ENCODE peak calls at places on chromosomes 12 and 14, in four cellular contexts. Q is right lobe of liver, B is GM12864, W is HepG2. N is an unnamed sample.
A peak's percentile ranks its signal among the peaks of the same experiment; 100 is the strongest.

GRCh38 chr14:103056322-103057027 is 874 bp downstream of the CDC42BPB start:
- DNase-seq in Q (peak; percentile 82), W (no peak), B (no peak), N (no peak)

GRCh38 chr12:119208626-119209061 is 29.9 kb downstream of the HSPB8 start:
- DNase-seq in Q (no peak), W (peak; percentile 33), B (no peak), N (peak; percentile 96)

GRCh38 chr12:9730591-9730990 is 2.3 kb downstream of the CLECL1 start:
- DNase-seq in W (no peak), B (no peak), Q (no peak), N (no peak)

GRCh38 chr12:133037207-133038005 is at the start of gene ZNF84:
- DNase-seq in B (peak; percentile 97), W (peak; percentile 97), Q (peak; percentile 99), N (peak; percentile 95)

GRCh38 chr12:6249580-6249979 is 49.4 kb downstream of the CD9 start:
- DNase-seq in B (no peak), W (no peak), Q (no peak), N (no peak)

GRCh38 chr12:95836185-95836609 is 22.6 kb upstream of the SNRPF start:
- DNase-seq in B (no peak), W (no peak), Q (no peak), N (no peak)

GRCh38 chr12:95615735-95616134 is 64.5 kb upstream of the USP44 start:
- DNase-seq in Q (no peak), W (no peak), B (no peak), N (no peak)

GRCh38 chr12:85794551-85794950 is 41.7 kb downstream of the RASSF9 start:
- DNase-seq in Q (no peak), B (no peak), W (no peak), N (peak; percentile 55)

GRCh38 chr14:80485764-80486163 is 274.5 kb upstream of the DIO2 start:
- DNase-seq in W (no peak), Q (no peak), B (no peak), N (no peak)

GRCh38 chr12:126343352-126343751 is 1278.1 kb downstream of the AACS start:
- DNase-seq in W (no peak), Q (no peak), B (no peak), N (no peak)

GRCh38 chr14:90500665-90501370 is 104.0 kb downstream of the CALM1 start:
- DNase-seq in B (no peak), Q (no peak), W (peak; percentile 46), N (no peak)

GRCh38 chr12:57133013-57133569 is 4.8 kb downstream of the LRP1 start:
- DNase-seq in Q (no peak), B (no peak), W (no peak), N (no peak)

GRCh38 chr14:80136358-80136757 is 74.9 kb downstream of the DIO2 start:
- DNase-seq in Q (no peak), B (no peak), W (no peak), N (no peak)

GRCh38 chr12:48105321-48105866 is 485 bp downstream of the SENP1 start:
- DNase-seq in B (no peak), W (no peak), Q (no peak), N (no peak)

GRCh38 chr12:127127887-127128286 is 1139.1 kb upstream of the TMEM132C start:
- DNase-seq in Q (peak; percentile 91), W (no peak), B (no peak), N (no peak)

GRCh38 chr14:31934767-31935266 is 142.3 kb upstream of the ARHGAP5 start:
- DNase-seq in B (no peak), Q (peak; percentile 54), W (peak; percentile 90), N (no peak)

GRCh38 chr14:102928412-102929348 is 6.2 kb downstream of the AMN start:
- DNase-seq in Q (no peak), B (no peak), W (no peak), N (no peak)

GRCh38 chr12:27969901-27970390 is 2.6 kb downstream of the PTHLH start:
- DNase-seq in B (peak; percentile 55), W (peak; percentile 38), Q (no peak), N (peak; percentile 39)

GRCh38 chr12:59972941-59973340 is 377.1 kb downstream of the SLC16A7 start:
- DNase-seq in W (peak; percentile 12), Q (no peak), B (no peak), N (no peak)

GRCh38 chr12:54471793-54472192 is 1.6 kb downstream of the GTSF1 start:
- DNase-seq in Q (no peak), B (no peak), W (no peak), N (no peak)

GRCh38 chr14:67738740-67739504 is 37.2 kb downstream of the RDH12 start:
- DNase-seq in W (peak; percentile 94), Q (peak; percentile 81), B (no peak), N (peak; percentile 17)

GRCh38 chr12:52250048-52250990 is 17.3 kb downstream of the KRT7 start:
- DNase-seq in B (no peak), W (no peak), Q (no peak), N (no peak)

GRCh38 chr12:29562167-29562776 is 64.8 kb upstream of the OVCH1 start:
- DNase-seq in W (no peak), B (no peak), Q (no peak), N (peak; percentile 13)

GRCh38 chr12:43336962-43337555 is 214.9 kb downstream of the ADAMTS20 start:
- DNase-seq in W (no peak), B (no peak), Q (no peak), N (no peak)

GRCh38 chr12:132661972-132662371 is 25.2 kb downstream of the POLE start:
- DNase-seq in B (no peak), W (no peak), Q (no peak), N (no peak)

GRCh38 chr14:33404054-33404453 is 465.4 kb downstream of the NPAS3 start:
- DNase-seq in B (no peak), W (no peak), Q (no peak), N (peak; percentile 82)

DNA sequence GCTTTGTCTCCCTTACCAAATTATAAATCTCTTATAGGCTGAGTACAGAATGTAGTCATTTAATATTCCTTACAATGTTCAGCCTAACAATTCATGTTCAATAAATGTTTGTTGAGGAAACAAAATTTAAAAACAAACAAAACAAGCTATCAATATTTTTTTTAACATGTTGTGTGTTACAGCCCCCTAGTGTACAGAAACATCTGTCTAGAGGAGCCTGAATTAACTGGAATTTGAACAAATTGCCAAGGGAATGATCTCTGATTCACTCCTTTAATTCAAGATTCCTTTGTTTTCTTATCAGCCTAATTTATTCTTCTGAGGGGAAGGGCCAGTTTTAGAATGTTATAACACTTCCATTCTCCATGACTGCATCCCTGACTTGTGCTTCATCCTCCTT is 127.1 kb downstream of the CMAS start:
- DNase-seq in B (no peak), Q (no peak), W (no peak), N (no peak)
- TF ChIP-seq CTCF in B (no peak), Q (peak; percentile 6), W (no peak), N (peak; percentile 38)

GRCh38 chr12:3491938-3492867 is 1.2 kb downstream of the PRMT8 start:
- DNase-seq in Q (no peak), B (no peak), W (peak; percentile 2), N (peak; percentile 7)

GRCh38 chr12:3492868-3493224 is 1.8 kb downstream of the PRMT8 start:
- DNase-seq in W (no peak), Q (no peak), B (no peak), N (no peak)

GRCh38 chr12:3489057-3489456 is 1.9 kb upstream of the PRMT8 start:
- DNase-seq in Q (no peak), B (no peak), W (no peak), N (no peak)

GRCh38 chr12:3493225-3494049 is 2.4 kb downstream of the PRMT8 start:
- DNase-seq in W (no peak), B (no peak), Q (no peak), N (no peak)

DNA sequence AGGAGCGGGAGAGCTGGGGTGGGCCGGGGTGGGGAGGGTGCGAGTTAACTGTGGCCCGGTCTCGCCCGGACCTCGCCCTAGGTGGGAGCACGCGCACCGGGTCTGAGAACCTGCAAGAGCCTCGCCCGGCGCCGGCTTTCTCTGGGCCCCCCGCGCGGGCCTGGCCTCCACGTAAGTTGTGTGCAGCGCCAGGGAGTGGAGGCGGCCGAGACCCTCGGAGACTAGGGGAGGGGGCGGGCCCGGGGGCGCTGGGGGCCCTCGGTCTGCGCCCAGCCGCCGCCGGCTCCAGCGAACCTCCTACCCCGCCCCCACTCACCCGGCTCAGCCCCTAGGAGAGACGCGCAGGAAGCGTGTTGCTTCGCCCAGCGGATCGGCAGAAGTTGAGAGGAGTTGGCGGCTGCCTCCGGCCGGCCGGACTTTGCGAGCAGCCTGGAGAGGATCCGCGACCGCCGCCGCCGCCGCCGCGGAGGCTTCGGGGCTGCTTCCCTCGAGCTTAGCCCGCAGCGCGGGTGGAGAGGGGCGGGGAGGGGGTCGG is at the start of gene PRMT8:
- DNase-seq in B (no peak), Q (no peak), W (no peak), N (no peak)
- H3K4me3 ChIP-seq in B (no peak within 1 kb of the TSS), Q (no peak within 1 kb of the TSS), W (no peak within 1 kb of the TSS), N (no peak within 1 kb of the TSS)

DNA sequence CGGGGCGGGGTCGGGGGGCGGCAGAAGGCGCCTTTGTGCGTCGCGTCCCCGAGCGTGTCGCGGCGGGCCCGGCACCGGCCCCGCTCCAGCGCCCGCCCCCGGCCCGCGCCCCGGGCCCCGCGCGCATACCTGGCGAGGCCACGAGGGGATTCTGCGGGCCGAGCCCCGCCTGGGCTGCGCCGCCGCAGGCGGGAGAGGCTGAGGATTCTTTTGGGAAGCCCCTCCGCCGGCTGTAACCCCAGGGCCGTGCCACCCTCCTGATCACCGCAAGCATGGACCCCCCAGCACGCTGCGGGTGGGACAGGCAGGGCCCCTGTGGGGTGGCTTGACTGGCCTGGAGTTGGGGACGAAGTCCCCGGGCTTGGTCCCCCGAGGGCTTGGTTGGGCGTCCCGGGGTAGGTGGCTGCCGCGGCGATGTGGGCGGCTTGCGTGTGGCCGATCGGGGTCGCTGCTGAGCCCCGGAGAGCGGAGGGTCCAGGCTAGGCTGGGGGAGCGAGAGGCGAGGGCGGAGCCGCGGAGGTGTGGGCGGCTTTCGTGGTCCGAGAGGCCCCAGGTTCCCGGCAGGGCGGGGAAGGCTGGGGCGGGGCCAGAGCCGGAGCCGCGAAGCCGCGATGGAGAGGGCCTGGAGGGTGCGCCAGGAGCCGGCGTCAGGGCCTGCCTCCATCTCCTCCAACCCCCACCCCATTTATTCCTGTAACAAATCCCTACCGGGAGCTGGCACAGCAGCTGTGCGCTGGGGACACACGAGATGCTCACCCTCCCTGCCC is 28.4 kb upstream of the GPR132 start:
- DNase-seq in B (peak; percentile 40), Q (no peak), W (peak; percentile 20), N (no peak)
- TF ChIP-seq CTCF in B (peak; percentile 56), Q (peak; percentile 29), W (peak; percentile 53), N (peak; percentile 66)

GRCh38 chr14:75522919-75523318 is 650 bp downstream of the BATF start:
- DNase-seq in Q (no peak), W (no peak), B (no peak), N (no peak)
- H3K4me3 ChIP-seq in Q (no peak overlapping the region), W (no peak overlapping the region), B (peak overlapping the region; percentile 88), N (no peak overlapping the region)